ENCODE peak calls at places on chromosome 6, in five cellular contexts. Z, U, Q, B and S are unnamed samples.

GRCh38 chr6:147974376-147974775 is 368.3 kb upstream of the SASH1 start:
- DNase-seq in Z (no peak), U (no peak), Q (no peak), B (peak), S (peak)

GRCh38 chr6:65399355-65400084 is 307.5 kb downstream of the EYS start:
- DNase-seq in Z (no peak), U (no peak), Q (no peak), B (no peak), S (no peak)

GRCh38 chr6:147207851-147208754 is 3.9 kb downstream of the STXBP5 start:
- DNase-seq in Z (no peak), U (no peak), Q (no peak), B (no peak), S (no peak)

GRCh38 chr6:66065313-66065712 is 358.3 kb upstream of the EYS start:
- DNase-seq in Z (no peak), U (no peak), Q (no peak), B (no peak), S (no peak)

GRCh38 chr6:116251568-116252384 is 2.1 kb downstream of the TSPYL4 start:
- DNase-seq in Z (no peak), U (no peak), Q (no peak), B (peak), S (peak)

GRCh38 chr6:11994875-11995461 is 17.1 kb upstream of the HIVEP1 start:
- DNase-seq in Z (no peak), U (no peak), Q (no peak), B (no peak), S (peak)

GRCh38 chr6:15443119-15443518 is 197.2 kb downstream of the JARID2 start:
- DNase-seq in Z (no peak), U (no peak), Q (no peak), B (peak), S (peak)

GRCh38 chr6:80502871-80503270 is 396.4 kb downstream of the BCKDHB start:
- DNase-seq in Z (no peak), U (no peak), Q (no peak), B (peak), S (no peak)

GRCh38 chr6:33599413-33599911 is 19.4 kb upstream of the BAK1 start:
- DNase-seq in Z (no peak), U (peak), Q (no peak), B (peak), S (peak)

GRCh38 chr6:21538186-21538798 is 55.3 kb upstream of the SOX4 start:
- DNase-seq in Z (no peak), U (no peak), Q (no peak), B (peak), S (peak)

GRCh38 chr6:153183925-153184324 is 52.8 kb upstream of the RGS17 start:
- DNase-seq in Z (no peak), U (no peak), Q (no peak), B (no peak), S (no peak)

GRCh38 chr6:16182428-16182827 is 53.5 kb downstream of the MYLIP start:
- DNase-seq in Z (no peak), U (no peak), Q (no peak), B (no peak), S (no peak)

GRCh38 chr6:140663772-140664171 is 1289.3 kb upstream of the CITED2 start:
- DNase-seq in Z (no peak), U (no peak), Q (no peak), B (no peak), S (no peak)

GRCh38 chr6:6966127-6966526 is 141.6 kb upstream of the RREB1 start:
- DNase-seq in Z (no peak), U (no peak), Q (no peak), B (no peak), S (no peak)

GRCh38 chr6:144264270-144265060 is 20.7 kb upstream of the UTRN start:
- DNase-seq in Z (peak), U (no peak), Q (no peak), B (peak), S (peak)

GRCh38 chr6:140480852-140481251 is 1106.4 kb upstream of the CITED2 start:
- DNase-seq in Z (no peak), U (no peak), Q (no peak), B (peak), S (no peak)

GRCh38 chr6:169190970-169191369 is 62.7 kb downstream of the THBS2 start:
- DNase-seq in Z (no peak), U (no peak), Q (no peak), B (no peak), S (no peak)

GRCh38 chr6:159692303-159693127 is 526 bp downstream of the SOD2 start:
- DNase-seq in Z (peak), U (peak), Q (peak), B (peak), S (peak)

GRCh38 chr6:34569361-34569973 is 13.3 kb upstream of the SPDEF start:
- DNase-seq in Z (no peak), U (no peak), Q (no peak), B (no peak), S (no peak)

GRCh38 chr6:71043902-71044301 is 87.0 kb upstream of the B3GAT2 start:
- DNase-seq in Z (peak), U (no peak), Q (no peak), B (no peak), S (peak)

GRCh38 chr6:26065952-26066380 is 21.3 kb upstream of the HFE start:
- DNase-seq in Z (peak), U (peak), Q (no peak), B (peak), S (peak)

GRCh38 chr6:73451166-73452106 is 661 bp downstream of the CGAS start:
- DNase-seq in Z (peak), U (peak), Q (peak), B (peak), S (peak)

GRCh38 chr6:117605169-117605826 is 3.0 kb upstream of the GOPC start:
- DNase-seq in Z (peak), U (peak), Q (no peak), B (peak), S (peak)

GRCh38 chr6:11354019-11354418 is 121.6 kb upstream of the NEDD9 start:
- DNase-seq in Z (peak), U (no peak), Q (no peak), B (peak), S (peak)

GRCh38 chr6:93059911-93060310 is 359.4 kb downstream of the EPHA7 start:
- DNase-seq in Z (no peak), U (peak), Q (no peak), B (no peak), S (no peak)

GRCh38 chr6:5525209-5525608 is 263.9 kb downstream of the FARS2 start:
- DNase-seq in Z (no peak), U (no peak), Q (no peak), B (peak), S (peak)

GRCh38 chr6:18323935-18324707 is 59.8 kb upstream of the DEK start:
- DNase-seq in Z (no peak), U (peak), Q (no peak), B (peak), S (peak)

GRCh38 chr6:139327038-139327437 is 35.2 kb upstream of the TXLNB start:
- DNase-seq in Z (no peak), U (no peak), Q (no peak), B (no peak), S (no peak)

GRCh38 chr6:138182939-138183791 is 21.4 kb downstream of the ARFGEF3 start:
- DNase-seq in Z (no peak), U (peak), Q (no peak), B (no peak), S (no peak)

GRCh38 chr6:150539568-150539967 is 60.1 kb upstream of the PLEKHG1 start:
- DNase-seq in Z (no peak), U (no peak), Q (no peak), B (no peak), S (peak)

GRCh38 chr6:130026859-130027258 is 8.5 kb downstream of the L3MBTL3 start:
- DNase-seq in Z (no peak), U (no peak), Q (no peak), B (no peak), S (no peak)

GRCh38 chr6:82246802-82247633 is 526 bp downstream of the IBTK start:
- DNase-seq in Z (peak), U (peak), Q (peak), B (peak), S (peak)

GRCh38 chr6:26336355-26337198 is 28.4 kb upstream of the BTN3A2 start:
- DNase-seq in Z (no peak), U (no peak), Q (no peak), B (peak), S (peak)

GRCh38 chr6:42431356-42431755 is 20.4 kb downstream of the TRERF1 start:
- DNase-seq in Z (no peak), U (no peak), Q (no peak), B (no peak), S (no peak)

GRCh38 chr6:20702366-20702765 is 168.1 kb downstream of the CDKAL1 start:
- DNase-seq in Z (no peak), U (no peak), Q (no peak), B (no peak), S (no peak)

GRCh38 chr6:140921366-140922226 is 1211.1 kb upstream of the GJE1 start:
- DNase-seq in Z (no peak), U (peak), Q (no peak), B (peak), S (peak)

GRCh38 chr6:3813150-3813780 is 35.9 kb upstream of the FAM50B start:
- DNase-seq in Z (peak), U (no peak), Q (no peak), B (peak), S (peak)

GRCh38 chr6:157614026-157614484 is 209.0 kb upstream of the SNX9 start:
- DNase-seq in Z (no peak), U (no peak), Q (no peak), B (no peak), S (peak)

GRCh38 chr6:4155848-4156466 is 20.6 kb upstream of the ECI2 start:
- DNase-seq in Z (peak), U (peak), Q (no peak), B (peak), S (peak)